ENCODE peak calls at places on chromosomes 16 and 17, in eight cellular contexts. One of them, this sample, is unnamed.
A peak's percentile ranks its signal among the peaks of the same experiment; 100 is the strongest.

GRCh38 chr16:86510465-86511261 is at the start of gene FOXF1:
- DNase-seq in IMR-90: peak; percentile 83
- DNase-seq in endothelial cell: no peak
- DNase-seq in RWPE1: no peak
- DNase-seq in AG04449: no peak
- DNase-seq in mesothelial cell of epicardium: no peak
- DNase-seq in esophagus squamous epithelium: no peak
- DNase-seq in mammary epithelial cell: peak; percentile 32
- DNase-seq in this sample: no peak

GRCh38 chr16:89108412-89108811 is 14.8 kb downstream of the ACSF3 start:
- DNase-seq in IMR-90: no peak
- DNase-seq in endothelial cell: no peak
- DNase-seq in RWPE1: no peak
- DNase-seq in AG04449: no peak
- DNase-seq in mesothelial cell of epicardium: no peak
- DNase-seq in esophagus squamous epithelium: no peak
- DNase-seq in mammary epithelial cell: no peak
- DNase-seq in this sample: no peak

GRCh38 chr16:89437991-89438390 is 52.4 kb downstream of the ANKRD11 start:
- DNase-seq in IMR-90: no peak
- DNase-seq in endothelial cell: no peak
- DNase-seq in RWPE1: no peak
- DNase-seq in AG04449: no peak
- DNase-seq in mesothelial cell of epicardium: no peak
- DNase-seq in esophagus squamous epithelium: no peak
- DNase-seq in mammary epithelial cell: no peak
- DNase-seq in this sample: no peak

GRCh38 chr17:44536090-44536960 is 21.0 kb upstream of the FZD2 start:
- DNase-seq in IMR-90: no peak
- DNase-seq in endothelial cell: no peak
- DNase-seq in RWPE1: no peak
- DNase-seq in AG04449: no peak
- DNase-seq in mesothelial cell of epicardium: no peak
- DNase-seq in esophagus squamous epithelium: no peak
- DNase-seq in mammary epithelial cell: no peak
- DNase-seq in this sample: no peak

GRCh38 chr17:66540131-66540781 is 237.8 kb downstream of the PRKCA start:
- DNase-seq in IMR-90: peak; percentile 91
- DNase-seq in endothelial cell: no peak
- DNase-seq in RWPE1: no peak
- DNase-seq in AG04449: no peak
- DNase-seq in mesothelial cell of epicardium: no peak
- DNase-seq in esophagus squamous epithelium: no peak
- DNase-seq in mammary epithelial cell: peak; percentile 92
- DNase-seq in this sample: no peak

GRCh38 chr16:2810651-2811050 is 6.4 kb upstream of the PRSS21 start:
- DNase-seq in IMR-90: no peak
- DNase-seq in endothelial cell: no peak
- DNase-seq in RWPE1: no peak
- DNase-seq in AG04449: no peak
- DNase-seq in mesothelial cell of epicardium: no peak
- DNase-seq in esophagus squamous epithelium: no peak
- DNase-seq in mammary epithelial cell: no peak
- DNase-seq in this sample: no peak

GRCh38 chr17:60160829-60161501 is 11.2 kb downstream of the CA4 start:
- DNase-seq in IMR-90: no peak
- DNase-seq in endothelial cell: no peak
- DNase-seq in RWPE1: no peak
- DNase-seq in AG04449: no peak
- DNase-seq in mesothelial cell of epicardium: no peak
- DNase-seq in esophagus squamous epithelium: no peak
- DNase-seq in mammary epithelial cell: no peak
- DNase-seq in this sample: no peak

GRCh38 chr17:72373910-72374741 is 253.3 kb downstream of the SOX9 start:
- DNase-seq in IMR-90: peak; percentile 63
- DNase-seq in endothelial cell: no peak
- DNase-seq in RWPE1: no peak
- DNase-seq in AG04449: no peak
- DNase-seq in mesothelial cell of epicardium: no peak
- DNase-seq in esophagus squamous epithelium: no peak
- DNase-seq in mammary epithelial cell: no peak
- DNase-seq in this sample: no peak

GRCh38 chr17:32496348-32497078 is 9.7 kb downstream of the CDK5R1 start:
- DNase-seq in IMR-90: peak; percentile 68
- DNase-seq in endothelial cell: no peak
- DNase-seq in RWPE1: peak; percentile 82
- DNase-seq in AG04449: peak; percentile 45
- DNase-seq in mesothelial cell of epicardium: no peak
- DNase-seq in esophagus squamous epithelium: no peak
- DNase-seq in mammary epithelial cell: peak; percentile 73
- DNase-seq in this sample: no peak

GRCh38 chr16:11367483-11367906 is 22.2 kb downstream of the RMI2 start:
- DNase-seq in IMR-90: no peak
- DNase-seq in endothelial cell: no peak
- DNase-seq in RWPE1: no peak
- DNase-seq in AG04449: no peak
- DNase-seq in mesothelial cell of epicardium: no peak
- DNase-seq in esophagus squamous epithelium: no peak
- DNase-seq in mammary epithelial cell: no peak
- DNase-seq in this sample: no peak

GRCh38 chr17:70622382-70623260 is 453.3 kb downstream of the KCNJ2 start:
- DNase-seq in IMR-90: peak; percentile 18
- DNase-seq in endothelial cell: peak; percentile 74
- DNase-seq in RWPE1: peak; percentile 30
- DNase-seq in AG04449: no peak
- DNase-seq in mesothelial cell of epicardium: peak; percentile 78
- DNase-seq in esophagus squamous epithelium: no peak
- DNase-seq in mammary epithelial cell: peak; percentile 30
- DNase-seq in this sample: no peak

GRCh38 chr17:42428141-42428944 is 5.3 kb upstream of the CAVIN1 start:
- DNase-seq in IMR-90: peak; percentile 99
- DNase-seq in endothelial cell: peak; percentile 62
- DNase-seq in RWPE1: peak; percentile 95
- DNase-seq in AG04449: peak; percentile 98
- DNase-seq in mesothelial cell of epicardium: no peak
- DNase-seq in esophagus squamous epithelium: no peak
- DNase-seq in mammary epithelial cell: peak; percentile 98
- DNase-seq in this sample: no peak

GRCh38 chr17:51260960-51261958 is 913 bp downstream of the UTP18 start:
- DNase-seq in IMR-90: no peak
- DNase-seq in endothelial cell: peak; percentile 64
- DNase-seq in RWPE1: peak; percentile 62
- DNase-seq in AG04449: no peak
- DNase-seq in mesothelial cell of epicardium: peak; percentile 79
- DNase-seq in esophagus squamous epithelium: no peak
- DNase-seq in mammary epithelial cell: no peak
- DNase-seq in this sample: peak; percentile 84

GRCh38 chr16:57152096-57153093 is 33.4 kb downstream of the PSME3IP1 start:
- DNase-seq in IMR-90: no peak
- DNase-seq in endothelial cell: no peak
- DNase-seq in RWPE1: no peak
- DNase-seq in AG04449: no peak
- DNase-seq in mesothelial cell of epicardium: no peak
- DNase-seq in esophagus squamous epithelium: no peak
- DNase-seq in mammary epithelial cell: no peak
- DNase-seq in this sample: no peak

GRCh38 chr17:34012709-34013375 is 242.2 kb upstream of the CCL2 start:
- DNase-seq in IMR-90: no peak
- DNase-seq in endothelial cell: no peak
- DNase-seq in RWPE1: no peak
- DNase-seq in AG04449: no peak
- DNase-seq in mesothelial cell of epicardium: no peak
- DNase-seq in esophagus squamous epithelium: no peak
- DNase-seq in mammary epithelial cell: no peak
- DNase-seq in this sample: no peak

GRCh38 chr16:4515611-4516233 is 22.9 kb downstream of the CDIP1 start:
- DNase-seq in IMR-90: no peak
- DNase-seq in endothelial cell: no peak
- DNase-seq in RWPE1: no peak
- DNase-seq in AG04449: no peak
- DNase-seq in mesothelial cell of epicardium: no peak
- DNase-seq in esophagus squamous epithelium: no peak
- DNase-seq in mammary epithelial cell: no peak
- DNase-seq in this sample: no peak

GRCh38 chr17:14522795-14523387 is 222.0 kb downstream of the HS3ST3B1 start:
- DNase-seq in IMR-90: no peak
- DNase-seq in endothelial cell: no peak
- DNase-seq in RWPE1: no peak
- DNase-seq in AG04449: no peak
- DNase-seq in mesothelial cell of epicardium: no peak
- DNase-seq in esophagus squamous epithelium: no peak
- DNase-seq in mammary epithelial cell: no peak
- DNase-seq in this sample: no peak

GRCh38 chr16:83849434-83849833 is 41.7 kb downstream of the HSBP1 start:
- DNase-seq in IMR-90: no peak
- DNase-seq in endothelial cell: no peak
- DNase-seq in RWPE1: no peak
- DNase-seq in AG04449: no peak
- DNase-seq in mesothelial cell of epicardium: no peak
- DNase-seq in esophagus squamous epithelium: no peak
- DNase-seq in mammary epithelial cell: no peak
- DNase-seq in this sample: no peak

GRCh38 chr16:83845263-83845662 is 37.5 kb downstream of the HSBP1 start:
- DNase-seq in IMR-90: no peak
- DNase-seq in endothelial cell: no peak
- DNase-seq in RWPE1: no peak
- DNase-seq in AG04449: no peak
- DNase-seq in mesothelial cell of epicardium: no peak
- DNase-seq in esophagus squamous epithelium: no peak
- DNase-seq in mammary epithelial cell: no peak
- DNase-seq in this sample: no peak

GRCh38 chr16:83851473-83851872 is 43.7 kb downstream of the HSBP1 start:
- DNase-seq in IMR-90: no peak
- DNase-seq in endothelial cell: no peak
- DNase-seq in RWPE1: no peak
- DNase-seq in AG04449: no peak
- DNase-seq in mesothelial cell of epicardium: no peak
- DNase-seq in esophagus squamous epithelium: no peak
- DNase-seq in mammary epithelial cell: no peak
- DNase-seq in this sample: no peak

GRCh38 chr16:83843657-83844056 is 35.9 kb downstream of the HSBP1 start:
- DNase-seq in IMR-90: no peak
- DNase-seq in endothelial cell: no peak
- DNase-seq in RWPE1: no peak
- DNase-seq in AG04449: no peak
- DNase-seq in mesothelial cell of epicardium: no peak
- DNase-seq in esophagus squamous epithelium: no peak
- DNase-seq in mammary epithelial cell: no peak
- DNase-seq in this sample: no peak

GRCh38 chr16:83847371-83848225 is 39.8 kb downstream of the HSBP1 start:
- DNase-seq in IMR-90: no peak
- DNase-seq in endothelial cell: no peak
- DNase-seq in RWPE1: peak; percentile 24
- DNase-seq in AG04449: no peak
- DNase-seq in mesothelial cell of epicardium: no peak
- DNase-seq in esophagus squamous epithelium: no peak
- DNase-seq in mammary epithelial cell: peak; percentile 54
- DNase-seq in this sample: no peak
- TF ChIP-seq CTCF in IMR-90: no peak
- TF ChIP-seq CTCF in endothelial cell: no peak
- TF ChIP-seq CTCF in RWPE1: no peak
- TF ChIP-seq CTCF in AG04449: no peak
- TF ChIP-seq CTCF in mesothelial cell of epicardium: no peak
- TF ChIP-seq CTCF in esophagus squamous epithelium: no peak
- TF ChIP-seq CTCF in mammary epithelial cell: peak; percentile 8
- TF ChIP-seq CTCF in this sample: no peak

DNA sequence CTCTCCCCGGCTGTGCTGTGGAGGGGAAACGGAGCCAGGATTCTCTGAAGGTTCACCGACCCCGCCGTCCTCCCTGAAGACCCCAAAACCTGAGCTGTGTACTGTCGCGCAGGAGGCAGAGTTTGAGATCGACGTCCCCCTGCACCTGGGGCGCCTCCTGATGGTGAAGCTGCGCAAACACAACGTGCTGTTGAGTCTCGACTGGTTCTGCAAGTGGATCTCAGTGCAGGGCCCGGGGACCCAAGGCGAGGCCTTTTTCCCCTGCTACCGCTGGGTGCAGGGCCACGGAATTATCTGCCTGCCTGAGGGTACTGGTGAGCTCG is 62.6 kb upstream of the TEKT1 start:
- DNase-seq in IMR-90: no peak
- DNase-seq in endothelial cell: peak; percentile 69
- DNase-seq in RWPE1: no peak
- DNase-seq in AG04449: no peak
- DNase-seq in mesothelial cell of epicardium: no peak
- DNase-seq in esophagus squamous epithelium: no peak
- DNase-seq in mammary epithelial cell: no peak
- DNase-seq in this sample: no peak
- TF ChIP-seq CTCF in IMR-90: peak; percentile 14
- TF ChIP-seq CTCF in endothelial cell: peak; percentile 60
- TF ChIP-seq CTCF in RWPE1: no peak
- TF ChIP-seq CTCF in AG04449: peak; percentile 42
- TF ChIP-seq CTCF in mesothelial cell of epicardium: no peak
- TF ChIP-seq CTCF in esophagus squamous epithelium: peak; percentile 25
- TF ChIP-seq CTCF in mammary epithelial cell: peak; percentile 56
- TF ChIP-seq CTCF in this sample: peak; percentile 51

GRCh38 chr17:17950806-17951205 is 21.4 kb downstream of the TOM1L2 start:
- DNase-seq in IMR-90: no peak
- DNase-seq in endothelial cell: no peak
- DNase-seq in RWPE1: no peak
- DNase-seq in AG04449: no peak
- DNase-seq in mesothelial cell of epicardium: no peak
- DNase-seq in esophagus squamous epithelium: no peak
- DNase-seq in mammary epithelial cell: no peak
- DNase-seq in this sample: no peak
- TF ChIP-seq CTCF in IMR-90: peak; percentile 22
- TF ChIP-seq CTCF in endothelial cell: no peak
- TF ChIP-seq CTCF in RWPE1: no peak
- TF ChIP-seq CTCF in AG04449: peak; percentile 5
- TF ChIP-seq CTCF in mesothelial cell of epicardium: no peak
- TF ChIP-seq CTCF in esophagus squamous epithelium: no peak
- TF ChIP-seq CTCF in mammary epithelial cell: peak; percentile 57
- TF ChIP-seq CTCF in this sample: peak; percentile 45

DNA sequence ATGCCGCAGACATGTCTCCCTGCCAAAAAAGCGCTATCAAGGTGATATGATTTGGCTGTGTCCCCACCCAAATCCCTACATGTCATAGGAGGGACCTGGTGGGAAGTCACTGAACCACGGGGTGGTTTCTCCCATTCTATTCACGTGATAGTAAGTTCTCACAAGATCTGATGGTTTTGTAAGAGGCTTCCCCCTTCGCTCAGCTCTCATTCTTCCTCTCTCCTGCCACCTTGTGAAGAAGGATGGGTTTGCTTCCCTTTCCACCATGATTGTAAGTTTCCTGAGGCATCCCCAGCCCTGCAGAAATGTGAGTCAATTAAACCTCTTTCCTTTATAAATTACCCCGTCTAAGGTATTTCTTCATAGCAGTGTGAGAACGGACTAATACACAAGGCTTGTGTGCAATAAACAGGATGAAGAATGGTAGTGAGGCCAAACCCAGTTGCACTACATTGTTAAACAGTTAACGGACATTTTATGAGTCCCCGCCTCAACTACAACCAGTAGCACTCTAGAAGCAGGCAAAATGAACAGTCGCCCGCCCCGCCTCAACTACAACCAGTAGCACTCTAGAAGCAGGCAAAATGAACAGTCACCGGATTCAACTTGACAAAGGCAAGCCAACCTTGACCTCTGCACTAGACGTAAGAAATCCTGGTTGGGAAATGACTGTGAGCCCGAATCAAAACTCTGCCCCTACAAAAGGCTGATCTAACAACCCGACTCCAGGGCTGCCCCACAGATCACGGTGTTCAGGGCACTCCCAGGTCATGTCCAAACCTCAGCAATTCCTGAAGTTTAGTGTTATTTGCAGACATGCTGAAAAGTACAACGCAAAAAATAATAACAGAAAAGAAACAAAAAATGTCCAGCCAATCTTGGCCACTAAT is 26.3 kb downstream of the VPS53 start:
- DNase-seq in IMR-90: peak; percentile 41
- DNase-seq in endothelial cell: peak; percentile 41
- DNase-seq in RWPE1: no peak
- DNase-seq in AG04449: no peak
- DNase-seq in mesothelial cell of epicardium: no peak
- DNase-seq in esophagus squamous epithelium: no peak
- DNase-seq in mammary epithelial cell: no peak
- DNase-seq in this sample: no peak
- TF ChIP-seq CTCF in IMR-90: peak; percentile 36
- TF ChIP-seq CTCF in endothelial cell: peak; percentile 36
- TF ChIP-seq CTCF in RWPE1: no peak
- TF ChIP-seq CTCF in AG04449: peak; percentile 35
- TF ChIP-seq CTCF in mesothelial cell of epicardium: no peak
- TF ChIP-seq CTCF in esophagus squamous epithelium: no peak
- TF ChIP-seq CTCF in mammary epithelial cell: peak; percentile 4
- TF ChIP-seq CTCF in this sample: peak; percentile 63